ENCODE peak calls at places on chromosomes 11 and 22, in four cellular contexts. R, Z, H and L are unnamed samples.

GRCh38 chr11:61609000-61609969 is 28.4 kb upstream of the SYT7 start:
- DNase-seq in R (no peak), Z (no peak), H (no peak), L (peak)

GRCh38 chr22:36369004-36369921 is 18.5 kb downstream of the MYH9 start:
- DNase-seq in R (no peak), Z (no peak), H (no peak), L (peak)

GRCh38 chr11:115122274-115122673 is 381.9 kb downstream of the CADM1 start:
- DNase-seq in R (no peak), Z (no peak), H (no peak), L (no peak)

GRCh38 chr11:134510171-134510570 is 98.1 kb upstream of the B3GAT1 start:
- DNase-seq in R (no peak), Z (no peak), H (no peak), L (no peak)

GRCh38 chr11:80320226-80320625 is 879.4 kb upstream of the TENM4 start:
- DNase-seq in R (no peak), Z (no peak), H (no peak), L (no peak)

GRCh38 chr22:47767403-47767802 is 1005.0 kb downstream of the TBC1D22A start:
- DNase-seq in R (no peak), Z (no peak), H (no peak), L (no peak)

GRCh38 chr11:17280494-17281127 is 4.1 kb downstream of the NUCB2 start:
- DNase-seq in R (no peak), Z (no peak), H (no peak), L (no peak)

GRCh38 chr11:35038211-35038930 is 100.6 kb upstream of the CD44 start:
- DNase-seq in R (peak), Z (no peak), H (no peak), L (no peak)

GRCh38 chr22:32527756-32528155 is 53.1 kb downstream of the FBXO7 start:
- DNase-seq in R (no peak), Z (no peak), H (no peak), L (no peak)

GRCh38 chr11:58575377-58576020 is at the start of gene LPXN:
- DNase-seq in R (peak), Z (no peak), H (no peak), L (peak)

GRCh38 chr11:58577441-58578135 is 1.3 kb upstream of the ZFP91 start:
- DNase-seq in R (peak), Z (peak), H (peak), L (no peak)

GRCh38 chr11:58573451-58574104 is 2.1 kb downstream of the LPXN start:
- DNase-seq in R (peak), Z (peak), H (peak), L (no peak)

GRCh38 chr11:58576792-58577440 is 1.3 kb upstream of the LPXN start:
- DNase-seq in R (peak), Z (no peak), H (no peak), L (peak)

GRCh38 chr11:58574851-58575250 is 805 bp downstream of the LPXN start:
- DNase-seq in R (peak), Z (no peak), H (no peak), L (no peak)
- H3K27ac ChIP-seq in R (peak), Z (peak), H (no peak), L (peak)

DNA sequence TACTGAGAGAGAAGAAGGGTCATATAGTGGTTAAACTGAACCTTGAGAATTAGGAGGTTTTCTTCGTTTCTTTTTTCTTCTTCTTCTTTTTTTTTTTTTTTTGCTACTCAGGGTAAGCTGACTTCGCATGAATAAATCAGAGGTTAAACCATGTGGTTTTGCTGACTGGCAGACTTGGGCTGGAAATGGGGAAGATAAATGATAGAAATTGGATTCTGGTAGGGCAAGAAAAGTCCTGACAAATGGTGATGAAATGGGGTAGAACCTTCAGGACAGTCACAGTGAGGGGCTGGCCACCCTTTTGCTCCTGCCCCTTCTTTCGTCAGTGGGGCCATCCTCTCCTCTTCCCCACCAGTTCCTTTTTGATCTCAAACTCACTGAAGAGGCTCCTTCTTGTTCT is 1.6 kb upstream of the SWAP70 start:
- DNase-seq in R (peak), Z (no peak), H (no peak), L (no peak)
- H3K27ac ChIP-seq in R (no peak), Z (no peak), H (no peak), L (no peak)

DNA sequence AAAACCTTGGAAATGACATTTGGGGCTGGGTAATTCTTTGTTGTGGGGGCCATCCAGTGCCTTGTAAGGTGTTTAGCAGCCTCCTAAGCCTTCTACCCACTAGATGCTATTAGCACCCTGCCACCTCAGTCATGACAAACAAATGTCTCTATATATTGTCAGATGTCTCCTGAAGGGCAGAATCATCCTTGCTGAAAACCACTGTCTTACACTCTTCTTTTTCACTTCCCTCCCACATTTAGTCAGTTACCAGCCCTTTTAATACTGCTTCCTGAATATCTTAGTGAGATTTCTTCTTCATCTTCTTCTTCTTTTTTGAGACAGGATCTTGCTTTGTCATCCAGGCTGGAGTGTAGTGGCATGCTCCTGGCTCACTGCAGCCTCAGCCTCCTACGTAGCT is 33.1 kb downstream of the TNRC6B start:
- DNase-seq in R (no peak), Z (no peak), H (no peak), L (no peak)
- H3K27ac ChIP-seq in R (no peak), Z (peak), H (no peak), L (no peak)

DNA sequence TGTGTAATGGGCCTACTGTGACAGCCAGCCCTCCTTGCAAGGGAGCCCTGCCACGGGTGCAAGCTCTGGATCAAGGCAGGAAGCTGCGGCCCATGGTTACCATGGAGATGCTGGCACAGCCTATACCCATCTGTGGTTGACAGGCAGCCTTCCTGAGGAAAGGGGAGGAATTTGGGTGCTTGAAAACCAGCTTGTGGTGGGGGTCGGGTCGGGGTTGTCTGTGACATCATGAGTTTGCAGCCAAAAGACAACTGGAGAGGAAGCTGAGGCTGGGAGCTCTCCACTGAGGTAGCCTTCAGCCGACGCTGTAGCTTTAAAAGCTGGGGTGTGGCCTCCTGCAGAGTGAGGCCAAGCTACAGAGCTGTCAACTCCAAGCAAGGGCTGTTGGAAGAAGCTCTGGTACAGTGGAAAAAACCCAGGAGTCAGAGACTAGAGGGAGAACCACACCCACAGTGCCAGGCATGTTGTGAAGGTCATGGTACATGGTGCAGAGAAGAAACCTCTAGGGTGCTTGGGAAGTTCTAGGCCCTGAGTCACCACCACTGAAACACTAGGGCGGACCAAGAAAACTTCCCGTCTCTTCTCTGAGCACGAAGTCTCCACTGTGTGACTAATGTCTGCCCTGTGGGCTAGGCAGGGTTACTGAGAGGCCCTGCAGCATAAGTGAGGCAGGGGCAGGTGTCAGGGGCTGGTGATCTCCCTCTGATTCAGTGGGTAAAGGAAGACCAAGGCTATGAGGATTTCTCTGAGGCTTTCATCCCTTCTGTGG is 10.8 kb upstream of the LDHA start:
- DNase-seq in R (peak), Z (peak), H (peak), L (peak)
- H3K27ac ChIP-seq in R (peak), Z (peak), H (peak), L (peak)

GRCh38 chr22:35354068-35354467 is 26.8 kb upstream of the HMOX1 start:
- DNase-seq in R (no peak), Z (no peak), H (no peak), L (no peak)

GRCh38 chr22:35352214-35353111 is 28.4 kb upstream of the HMOX1 start:
- DNase-seq in R (peak), Z (peak), H (no peak), L (peak)

GRCh38 chr22:35355744-35356420 is 25.0 kb upstream of the HMOX1 start:
- DNase-seq in R (no peak), Z (no peak), H (peak), L (no peak)

GRCh38 chr22:35350539-35351503 is 30.1 kb upstream of the HMOX1 start:
- DNase-seq in R (peak), Z (peak), H (peak), L (peak)

GRCh38 chr22:35353318-35353717 is 27.6 kb upstream of the HMOX1 start:
- DNase-seq in R (no peak), Z (no peak), H (no peak), L (no peak)
- H3K27ac ChIP-seq in R (no peak), Z (no peak), H (no peak), L (no peak)

GRCh38 chr22:25141994-25142620 is 57.6 kb upstream of the CRYBB3 start:
- DNase-seq in R (no peak), Z (no peak), H (no peak), L (no peak)
- H3K27ac ChIP-seq in R (no peak), Z (no peak), H (no peak), L (no peak)

GRCh38 chr11:64918056-64918455 is 1.0 kb upstream of the ATG2A start:
- DNase-seq in R (peak), Z (no peak), H (peak), L (no peak)
- H3K27ac ChIP-seq in R (peak), Z (peak), H (no peak), L (no peak)

GRCh38 chr22:28905433-28905832 is 22.1 kb downstream of the ZNRF3 start:
- DNase-seq in R (no peak), Z (no peak), H (no peak), L (no peak)
- H3K27ac ChIP-seq in R (no peak), Z (no peak), H (no peak), L (no peak)

GRCh38 chr22:17912942-17913704 is 111.2 kb downstream of the MICAL3 start:
- DNase-seq in R (no peak), Z (peak), H (no peak), L (no peak)
- H3K27ac ChIP-seq in R (no peak), Z (peak), H (no peak), L (no peak)

GRCh38 chr11:68372625-68373024 is 60.2 kb downstream of the LRP5 start:
- DNase-seq in R (no peak), Z (no peak), H (no peak), L (peak)
- H3K27ac ChIP-seq in R (no peak), Z (peak), H (no peak), L (peak)